ENCODE peak calls at places on chromosomes 7 and 10, in eight cellular contexts. M, V, G, U, L, W, H and T are unnamed samples.

GRCh38 chr10:22259280-22259679 is 41.5 kb upstream of the EBLN1 start:
- DNase-seq in W (peak), H (no peak), V (no peak), M (no peak), G (no peak), U (no peak), L (no peak), T (no peak)

GRCh38 chr7:137403282-137403681 is 59.7 kb upstream of the PTN start:
- DNase-seq in L (no peak), U (no peak), V (no peak), H (no peak), M (no peak), G (no peak), W (no peak), T (no peak)

GRCh38 chr10:60425392-60426110 is 35.9 kb upstream of the ANK3 start:
- DNase-seq in M (no peak), H (no peak), V (no peak), U (peak), W (no peak), G (no peak), L (no peak), T (no peak)

GRCh38 chr10:23331567-23332290 is 12.9 kb downstream of the C10orf67 start:
- DNase-seq in H (no peak), W (no peak), U (no peak), V (no peak), L (no peak), G (no peak), M (no peak), T (no peak)

GRCh38 chr10:33134011-33134751 is 176.2 kb upstream of the ITGB1 start:
- DNase-seq in L (no peak), H (peak), V (no peak), W (no peak), M (peak), U (peak), G (peak), T (peak)

GRCh38 chr7:136027160-136027559 is 50.0 kb upstream of the MTPN start:
- DNase-seq in M (no peak), H (no peak), U (no peak), L (no peak), G (no peak), W (no peak), V (no peak), T (no peak)

GRCh38 chr7:52249741-52250140 is 785.7 kb upstream of the POM121L12 start:
- DNase-seq in M (no peak), L (no peak), V (no peak), W (no peak), U (no peak), H (no peak), G (no peak), T (no peak)

GRCh38 chr7:83574616-83575015 is 74.3 kb downstream of the SEMA3E start:
- DNase-seq in L (no peak), G (no peak), W (no peak), M (no peak), V (no peak), U (no peak), H (no peak), T (no peak)

GRCh38 chr10:129951251-129951808 is 12.7 kb downstream of the EBF3 start:
- DNase-seq in H (no peak), M (no peak), W (no peak), U (no peak), L (no peak), G (no peak), V (peak), T (no peak)

GRCh38 chr7:27492224-27492623 is 170.5 kb downstream of the HIBADH start:
- DNase-seq in H (no peak), U (no peak), M (no peak), V (no peak), L (no peak), G (no peak), W (no peak), T (no peak)

GRCh38 chr7:141014091-141014490 is 661 bp downstream of the MRPS33 start:
- DNase-seq in V (no peak), G (no peak), H (no peak), L (peak), M (no peak), W (no peak), U (peak), T (no peak)

GRCh38 chr7:12493407-12493806 is 77.1 kb upstream of the SCIN start:
- DNase-seq in W (no peak), U (no peak), M (no peak), L (no peak), G (no peak), V (no peak), H (no peak), T (no peak)

GRCh38 chr10:34078798-34079470 is 736.2 kb downstream of the PARD3 start:
- DNase-seq in M (peak), L (no peak), H (no peak), U (peak), G (no peak), W (no peak), V (no peak), T (no peak)

GRCh38 chr10:102773986-102774385 is 30.2 kb downstream of the WBP1L start:
- DNase-seq in H (no peak), V (no peak), G (no peak), W (no peak), L (no peak), U (no peak), M (no peak), T (no peak)